ENCODE peak calls at places on chromosomes 5 and 9, in ten cellular contexts. N is anterior cingulate cortex; F is NCI-H510A treated with DMSO at 0.1 percent for 48 hours; S is stimulated activated naive CD8-positive, alpha-beta T cell treated with anti-CD3 and anti-CD28 coated beads, Interleukin-15, amount 100 ng/mL, for 72 hours; I is activated CD4-positive, alpha-beta T cell treated with anti-CD3 and anti-CD28 coated beads, Interleukin-2, amount 10 ng/mL, durations not matched to agents 7 days and 5 days; K is HTR-8/SVneo; G is T-helper 22 cell; M is activated gamma-delta T cell treated with anti-CD3 and anti-CD28 coated beads, Interleukin-2, amount 50 U/mL, for 16 hours; D is NCI-H2081; T is right atrium auricular region. A is an unnamed sample.

GRCh38 chr5:82349651-82350050 is 71.5 kb upstream of the RPS23 start:
- DNase-seq in T (no peak), M (no peak), S (peak), K (no peak), F (no peak), I (peak), D (peak), G (no peak), N (no peak), A (peak)

GRCh38 chr5:138874241-138874640 is 894 bp downstream of the LRRTM2 start:
- DNase-seq in F (no peak), K (no peak), S (no peak), I (no peak), M (no peak), N (peak), D (no peak), G (no peak), T (no peak), A (no peak)

GRCh38 chr9:137323531-137324331 is 21.7 kb upstream of the NRARP start:
- DNase-seq in N (no peak), T (no peak), D (no peak), S (no peak), G (no peak), I (no peak), M (no peak), F (no peak), K (no peak), A (no peak)

GRCh38 chr5:131814990-131815389 is 18.2 kb upstream of the FNIP1 start:
- DNase-seq in M (no peak), N (no peak), G (no peak), S (no peak), T (no peak), K (peak), I (no peak), D (no peak), F (no peak), A (no peak)

GRCh38 chr5:172729588-172729987 is 41.4 kb downstream of the DUSP1 start:
- DNase-seq in T (no peak), F (no peak), M (no peak), S (no peak), K (no peak), D (no peak), G (no peak), I (no peak), N (no peak), A (no peak)

GRCh38 chr5:14153071-14153864 is 10.1 kb downstream of the TRIO start:
- DNase-seq in I (no peak), F (no peak), T (peak), S (no peak), D (no peak), K (no peak), G (no peak), M (no peak), N (no peak), A (no peak)

GRCh38 chr5:161847896-161848510 is at the start of gene GABRA1:
- DNase-seq in F (no peak), S (no peak), G (no peak), T (no peak), M (no peak), D (no peak), K (no peak), I (no peak), N (peak), A (no peak)

GRCh38 chr5:16626696-16627264 is 10.0 kb upstream of the RETREG1 start:
- DNase-seq in T (no peak), S (peak), I (peak), F (no peak), N (no peak), M (no peak), D (no peak), K (no peak), G (no peak), A (no peak)

GRCh38 chr9:99262949-99263418 is 40.9 kb downstream of the SEC61B start:
- DNase-seq in G (no peak), S (no peak), D (no peak), M (no peak), K (no peak), F (no peak), T (no peak), I (no peak), N (no peak), A (no peak)

GRCh38 chr9:76297721-76298239 is 96.4 kb downstream of the RFK start:
- DNase-seq in F (peak), S (no peak), G (no peak), D (no peak), N (no peak), K (no peak), M (no peak), I (no peak), T (no peak), A (no peak)

GRCh38 chr5:67246108-67246507 is 49.5 kb upstream of the CD180 start:
- DNase-seq in F (peak), N (no peak), K (peak), T (no peak), I (peak), M (no peak), D (peak), G (no peak), S (no peak), A (no peak)

GRCh38 chr9:108156270-108156998 is 666.9 kb upstream of the KLF4 start:
- DNase-seq in N (no peak), S (no peak), I (no peak), T (no peak), M (no peak), G (no peak), K (no peak), D (peak), F (no peak), A (no peak)

GRCh38 chr9:117795271-117795670 is 91.1 kb downstream of the TLR4 start:
- DNase-seq in D (no peak), N (no peak), G (no peak), I (no peak), S (no peak), F (no peak), T (no peak), M (no peak), K (no peak), A (no peak)

GRCh38 chr5:9456435-9457042 is 89.3 kb downstream of the SEMA5A start:
- DNase-seq in M (no peak), F (no peak), D (no peak), K (no peak), G (no peak), S (no peak), I (no peak), T (no peak), N (no peak), A (peak)

GRCh38 chr5:172445866-172446265 is 8.5 kb downstream of the SH3PXD2B start:
- DNase-seq in G (no peak), S (no peak), M (no peak), N (no peak), I (no peak), K (no peak), T (no peak), F (no peak), D (no peak), A (no peak)

GRCh38 chr9:806285-807156 is 35.0 kb upstream of the DMRT1 start:
- DNase-seq in F (peak), K (peak), I (peak), T (no peak), G (no peak), S (no peak), N (no peak), D (no peak), M (no peak), A (no peak)

GRCh38 chr9:88738708-88739107 is 203.7 kb downstream of the NXNL2 start:
- DNase-seq in M (no peak), T (no peak), D (no peak), F (no peak), S (no peak), G (no peak), K (no peak), N (no peak), I (no peak), A (no peak)

GRCh38 chr9:8492034-8492433 is 692.5 kb upstream of the DMAC1 start:
- DNase-seq in M (no peak), F (no peak), T (no peak), S (no peak), D (no peak), N (no peak), K (no peak), I (no peak), G (no peak), A (no peak)

GRCh38 chr5:101306391-101307137 is 403.5 kb upstream of the ST8SIA4 start:
- DNase-seq in M (no peak), T (no peak), I (no peak), N (no peak), F (peak), D (peak), K (no peak), G (no peak), S (no peak), A (peak)